ENCODE peak calls at places on chromosome 21, in nine cellular contexts. V, Z, T, X, Y, W, S, L and U are unnamed samples.

GRCh38 chr21:9738527-9738926 is 782.9 kb upstream of the TPTE start:
- DNase-seq in V (no peak), Z (no peak), T (no peak), X (no peak), Y (no peak), W (no peak), S (no peak), L (no peak), U (no peak)

GRCh38 chr21:29504751-29505321 is 206.1 kb downstream of the BACH1 start:
- DNase-seq in V (no peak), Z (no peak), T (no peak), X (peak), Y (no peak), W (no peak), S (peak), L (no peak), U (no peak)

GRCh38 chr21:23837564-23837963 is 1769.7 kb downstream of the MRPL39 start:
- DNase-seq in V (no peak), Z (no peak), T (no peak), X (no peak), Y (no peak), W (no peak), S (no peak), L (no peak), U (no peak)

GRCh38 chr21:38942617-38943245 is 137.0 kb downstream of the ETS2 start:
- DNase-seq in V (no peak), Z (no peak), T (peak), X (no peak), Y (no peak), W (no peak), S (no peak), L (no peak), U (no peak)

GRCh38 chr21:45303751-45304150 is 16.1 kb upstream of the POFUT2 start:
- DNase-seq in V (no peak), Z (peak), T (no peak), X (no peak), Y (no peak), W (no peak), S (no peak), L (no peak), U (no peak)

GRCh38 chr21:37712204-37712934 is 203.9 kb downstream of the KCNJ6 start:
- DNase-seq in V (peak), Z (no peak), T (peak), X (peak), Y (peak), W (peak), S (peak), L (peak), U (peak)

GRCh38 chr21:18954415-18954972 is 550.9 kb upstream of the TMPRSS15 start:
- DNase-seq in V (no peak), Z (no peak), T (no peak), X (no peak), Y (no peak), W (no peak), S (no peak), L (no peak), U (no peak)

GRCh38 chr21:44773291-44773932 is 28.2 kb downstream of the UBE2G2 start:
- DNase-seq in V (no peak), Z (no peak), T (peak), X (peak), Y (no peak), W (no peak), S (no peak), L (peak), U (no peak)

GRCh38 chr21:45699966-45700365 is 56.4 kb downstream of the PCBP3 start:
- DNase-seq in V (no peak), Z (no peak), T (no peak), X (no peak), Y (no peak), W (no peak), S (peak), L (no peak), U (no peak)

GRCh38 chr21:40902993-40903392 is 56.0 kb upstream of the DSCAM start:
- DNase-seq in V (no peak), Z (no peak), T (no peak), X (no peak), Y (no peak), W (no peak), S (no peak), L (no peak), U (no peak)

GRCh38 chr21:36730291-36731281 is 31.7 kb downstream of the SIM2 start:
- DNase-seq in V (no peak), Z (no peak), T (no peak), X (no peak), Y (no peak), W (no peak), S (no peak), L (no peak), U (no peak)

GRCh38 chr21:35559881-35560280 is 500.4 kb downstream of the SETD4 start:
- DNase-seq in V (no peak), Z (no peak), T (no peak), X (no peak), Y (no peak), W (no peak), S (peak), L (no peak), U (no peak)

GRCh38 chr21:41536076-41536826 is 28.3 kb upstream of the TMPRSS2 start:
- DNase-seq in V (no peak), Z (no peak), T (peak), X (peak), Y (no peak), W (no peak), S (no peak), L (no peak), U (no peak)

GRCh38 chr21:45297329-45297728 is 9.6 kb upstream of the POFUT2 start:
- DNase-seq in V (no peak), Z (no peak), T (no peak), X (no peak), Y (no peak), W (no peak), S (no peak), L (no peak), U (no peak)

GRCh38 chr21:35050348-35051286 is 1.5 kb upstream of the RUNX1 start:
- DNase-seq in V (peak), Z (no peak), T (no peak), X (peak), Y (no peak), W (no peak), S (no peak), L (no peak), U (no peak)